ENCODE peak calls at places on chromosomes 2 and 18, in five cellular contexts. P is tibial nerve, O is HepG2, G is gastrocnemius medialis, M is right lobe of liver. W is an unnamed sample.
A peak's percentile ranks its signal among the peaks of the same experiment; 100 is the strongest.

GRCh38 chr18:79458131-79458838 is 62.6 kb downstream of the NFATC1 start:
- DNase-seq in P (peak; percentile 61), O (peak; percentile 43), G (no peak), M (peak; percentile 43), W (no peak)

GRCh38 chr2:46351388-46352141 is 54.4 kb downstream of the EPAS1 start:
- DNase-seq in P (no peak), O (no peak), G (no peak), M (peak; percentile 67), W (no peak)

GRCh38 chr18:75173125-75173432 is 35.9 kb downstream of the PTGR3 start:
- DNase-seq in P (no peak), O (peak; percentile 35), G (no peak), M (no peak), W (no peak)

GRCh38 chr2:156399950-156400703 is 36.1 kb upstream of the GPD2 start:
- DNase-seq in P (no peak), O (peak; percentile 55), G (peak; percentile 74), M (peak; percentile 86), W (no peak)

GRCh38 chr2:69789129-69789528 is 40.3 kb upstream of the GMCL1 start:
- DNase-seq in P (no peak), O (peak; percentile 82), G (no peak), M (no peak), W (no peak)

GRCh38 chr2:187403568-187404260 is 44.3 kb downstream of the CALCRL start:
- DNase-seq in P (no peak), O (no peak), G (no peak), M (no peak), W (no peak)

GRCh38 chr18:59556265-59556664 is 141.0 kb downstream of the CCBE1 start:
- DNase-seq in P (no peak), O (no peak), G (no peak), M (no peak), W (no peak)

GRCh38 chr2:98835831-98836385 is 100.1 kb downstream of the CRACDL start:
- DNase-seq in P (no peak), O (no peak), G (no peak), M (no peak), W (no peak)

GRCh38 chr18:45066868-45067267 is 386.2 kb downstream of the SETBP1 start:
- DNase-seq in P (no peak), O (no peak), G (peak; percentile 39), M (no peak), W (no peak)

GRCh38 chr2:39522518-39522877 is 85.4 kb upstream of the MAP4K3 start:
- DNase-seq in P (no peak), O (no peak), G (no peak), M (no peak), W (no peak)

GRCh38 chr2:17539993-17540812 is at the start of gene VSNL1:
- DNase-seq in P (peak; percentile 39), O (peak; percentile 98), G (no peak), M (peak; percentile 87), W (no peak)

GRCh38 chr18:75157851-75158250 is 51.1 kb downstream of the PTGR3 start:
- DNase-seq in P (no peak), O (no peak), G (no peak), M (no peak), W (no peak)

GRCh38 chr2:36562973-36563532 is 34.9 kb downstream of the FEZ2 start:
- DNase-seq in P (no peak), O (peak; percentile 56), G (no peak), M (no peak), W (no peak)

GRCh38 chr18:36309436-36310391 is 12.2 kb downstream of the FHOD3 start:
- DNase-seq in P (no peak), O (no peak), G (no peak), M (no peak), W (no peak)

GRCh38 chr2:163347982-163348842 is 387.6 kb downstream of the FIGN start:
- DNase-seq in P (peak; percentile 23), O (no peak), G (peak; percentile 31), M (peak; percentile 48), W (no peak)

GRCh38 chr18:27599202-27599829 is 414.2 kb upstream of the CHST9 start:
- DNase-seq in P (peak; percentile 49), O (peak; percentile 40), G (no peak), M (peak; percentile 31), W (no peak)

GRCh38 chr2:43333656-43334144 is 107.3 kb upstream of the ZFP36L2 start:
- DNase-seq in P (peak; percentile 57), O (no peak), G (peak; percentile 56), M (no peak), W (no peak)

GRCh38 chr2:11738589-11739436 is 7.6 kb upstream of the LPIN1 start:
- DNase-seq in P (peak; percentile 89), O (peak; percentile 75), G (peak; percentile 96), M (peak; percentile 83), W (no peak)

GRCh38 chr2:109271920-109272319 is 142.9 kb downstream of the SH3RF3 start:
- DNase-seq in P (no peak), O (no peak), G (no peak), M (no peak), W (no peak)

GRCh38 chr2:198136142-198136541 is 331.7 kb downstream of the PLCL1 start:
- DNase-seq in P (no peak), O (no peak), G (no peak), M (no peak), W (no peak)
- H3K27ac ChIP-seq in P (no peak overlapping the region), O (no peak overlapping the region), G (no peak overlapping the region), M (no peak overlapping the region), W (no peak overlapping the region)

GRCh38 chr2:55888941-55889340 is 34.6 kb downstream of the EFEMP1 start:
- DNase-seq in P (no peak), O (no peak), G (no peak), M (no peak), W (no peak)

GRCh38 chr2:55885129-55885943 is 38.2 kb downstream of the EFEMP1 start:
- DNase-seq in P (no peak), O (no peak), G (no peak), M (no peak), W (no peak)

GRCh38 chr2:55885944-55886281 is 37.7 kb downstream of the EFEMP1 start:
- DNase-seq in P (no peak), O (no peak), G (no peak), M (no peak), W (no peak)

GRCh38 chr2:55887351-55887750 is 36.2 kb downstream of the EFEMP1 start:
- DNase-seq in P (no peak), O (no peak), G (no peak), M (no peak), W (no peak)

GRCh38 chr2:55887906-55888625 is 35.5 kb downstream of the EFEMP1 start:
- DNase-seq in P (no peak), O (no peak), G (no peak), M (no peak), W (no peak)
- H3K4me1 ChIP-seq in P (peaks cover 74% of the 10 kb centered on the region), O (no peaks in the 10 kb centered on the region), G (no peaks in the 10 kb centered on the region), M (no peaks in the 10 kb centered on the region), W (no peaks in the 10 kb centered on the region)

DNA sequence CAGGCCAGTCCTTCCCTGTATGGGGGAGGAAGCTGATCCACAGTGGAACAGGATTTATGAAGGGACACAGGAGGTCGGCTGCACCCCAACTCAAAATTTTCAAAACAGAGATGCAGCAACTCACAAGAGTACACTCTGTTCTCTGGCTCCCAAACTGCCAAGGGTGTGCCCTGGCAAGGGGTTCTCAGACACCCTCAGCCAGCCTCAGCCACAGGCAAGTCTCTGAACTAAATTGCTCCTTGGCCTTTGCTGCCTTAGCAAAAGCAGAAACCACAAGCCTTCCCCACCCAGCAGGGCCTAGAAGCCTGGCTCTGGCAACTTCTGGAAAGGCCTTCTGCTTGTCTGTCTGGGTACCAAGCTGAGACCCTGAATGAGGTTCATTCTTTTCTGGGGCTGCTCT is 36.6 kb downstream of the RHOB start:
- DNase-seq in P (peak; percentile 73), O (no peak), G (peak; percentile 79), M (no peak), W (no peak)
- TF ChIP-seq POLR2A in P (no peak), O (no peak), G (no peak), M (no peak), W (no peak)

DNA sequence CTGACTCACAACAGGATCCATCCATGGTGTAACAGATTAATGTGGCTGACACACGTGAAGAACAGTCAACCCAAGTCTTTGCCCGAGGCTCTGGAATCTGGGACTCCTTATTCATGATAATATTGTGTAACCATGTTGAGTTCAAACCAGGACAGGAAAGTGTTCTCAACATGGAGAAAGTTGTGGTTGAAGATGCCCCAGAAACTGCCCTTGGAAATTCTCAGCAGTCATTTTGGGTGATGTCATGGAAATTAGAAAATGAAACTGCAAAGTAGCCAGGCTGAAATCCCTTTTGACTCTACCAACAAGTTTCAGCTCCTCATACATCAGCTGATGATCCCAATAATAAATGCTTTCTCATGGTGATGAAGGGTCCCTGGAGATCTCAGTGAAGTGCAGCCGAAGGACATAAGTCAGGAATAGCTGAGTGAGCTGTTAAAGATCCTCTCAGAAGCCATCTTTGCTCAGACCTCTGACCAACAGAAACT is 307.7 kb downstream of the TNS1 start:
- DNase-seq in P (no peak), O (no peak), G (no peak), M (no peak), W (no peak)
- H3K27ac ChIP-seq in P (peak overlapping the region; percentile 1), O (no peak overlapping the region), G (peak overlapping the region; percentile 14), M (no peak overlapping the region), W (peak overlapping the region; percentile 87)

DNA sequence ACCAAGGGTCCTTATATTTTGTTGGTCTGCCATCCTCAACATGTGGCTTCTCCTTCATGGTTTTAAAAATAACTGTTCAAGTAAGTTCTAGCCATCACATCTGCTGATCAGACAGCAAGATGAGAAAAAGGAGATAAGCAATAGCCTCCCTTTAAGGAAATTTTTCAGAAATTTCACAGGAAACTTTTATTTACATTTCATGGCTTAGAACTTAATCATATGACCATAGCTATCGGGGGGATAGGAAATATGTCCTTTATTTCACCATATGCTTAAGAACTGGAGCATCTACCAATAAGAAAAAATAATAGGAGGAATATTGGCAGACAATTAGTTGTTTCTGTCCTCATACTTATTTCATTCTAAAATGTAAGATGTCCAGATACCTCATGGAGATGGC is 16.2 kb downstream of the ATF2 start:
- DNase-seq in P (no peak), O (no peak), G (no peak), M (no peak), W (no peak)
- H3K4me1 ChIP-seq in P (peaks cover 35% of the 10 kb centered on the region), O (peaks cover 10% of the 10 kb centered on the region), G (peaks cover 46% of the 10 kb centered on the region), M (no peaks in the 10 kb centered on the region), W (no peaks in the 10 kb centered on the region)

GRCh38 chr18:63159590-63159989 is 160.0 kb downstream of the BCL2 start:
- DNase-seq in P (no peak), O (no peak), G (no peak), M (no peak), W (no peak)

GRCh38 chr18:63160172-63160995 is 159.2 kb downstream of the BCL2 start:
- DNase-seq in P (no peak), O (no peak), G (no peak), M (no peak), W (no peak)

GRCh38 chr18:63161032-63161727 is 158.4 kb downstream of the BCL2 start:
- DNase-seq in P (no peak), O (no peak), G (no peak), M (no peak), W (no peak)

GRCh38 chr18:63162271-63163014 is 157.1 kb downstream of the BCL2 start:
- DNase-seq in P (no peak), O (no peak), G (no peak), M (no peak), W (peak; percentile 8)

DNA sequence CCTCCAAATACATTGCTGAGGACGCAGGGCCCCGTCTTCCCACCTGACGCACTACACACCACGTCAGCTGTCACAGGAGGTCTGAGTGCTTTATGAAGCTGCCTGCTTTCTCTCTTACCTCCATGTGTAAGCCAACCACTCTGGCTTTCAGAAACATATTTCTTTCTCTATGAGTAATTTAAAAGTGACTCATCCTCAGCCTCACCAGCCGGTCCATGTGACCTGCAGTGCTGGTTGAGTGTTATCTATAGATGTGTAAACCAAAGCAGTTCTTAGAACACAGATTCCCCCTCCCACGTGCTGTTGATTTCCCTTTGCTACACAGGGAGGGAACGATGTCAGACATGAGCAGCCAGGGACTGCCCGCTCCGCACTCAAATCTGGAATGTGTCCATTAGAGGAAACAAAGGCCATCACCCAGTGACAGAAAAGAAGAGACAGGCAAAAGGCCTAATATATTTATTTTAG is 157.8 kb downstream of the BCL2 start:
- DNase-seq in P (peak; percentile 60), O (peak; percentile 2), G (peak; percentile 80), M (peak; percentile 48), W (peak; percentile 41)
- TF ChIP-seq POLR2A in P (no peak), O (no peak), G (peak; percentile 51), M (peak; percentile 32), W (peak; percentile 67)